ENCODE peak calls at places on chromosomes 16 and 17, in four cellular contexts. H, Y, E and B are unnamed samples.

GRCh38 chr16:70482624-70483023 is 28.2 kb downstream of the FCSK start:
- DNase-seq in H (no peak), Y (no peak), E (no peak), B (no peak)

GRCh38 chr17:61475726-61476125 is 23.5 kb downstream of the TBX4 start:
- DNase-seq in H (no peak), Y (no peak), E (no peak), B (no peak)

GRCh38 chr16:79191933-79192332 is 408.6 kb downstream of the MAF start:
- DNase-seq in H (no peak), Y (no peak), E (no peak), B (no peak)

GRCh38 chr16:75251280-75252048 is at the start of gene BCAR1:
- DNase-seq in H (peak; percentile 93), Y (peak; percentile 96), E (peak; percentile 89), B (peak; percentile 84)

GRCh38 chr17:78488867-78489634 is 88.1 kb downstream of the DNAH17 start:
- DNase-seq in H (no peak), Y (no peak), E (no peak), B (no peak)

GRCh38 chr17:67016039-67016762 is 28.2 kb upstream of the CACNG1 start:
- DNase-seq in H (peak; percentile 78), Y (no peak), E (no peak), B (no peak)

GRCh38 chr16:48282636-48283263 is 35.4 kb upstream of the ABCC11 start:
- DNase-seq in H (no peak), Y (no peak), E (no peak), B (no peak)

GRCh38 chr17:49583226-49583625 is 7.6 kb downstream of the NXPH3 start:
- DNase-seq in H (no peak), Y (no peak), E (no peak), B (no peak)

GRCh38 chr16:64136314-64136713 is 985.5 kb downstream of the CDH11 start:
- DNase-seq in H (no peak), Y (no peak), E (no peak), B (no peak)

GRCh38 chr17:80859004-80859941 is 132.4 kb upstream of the CHMP6 start:
- DNase-seq in H (no peak), Y (no peak), E (peak; percentile 47), B (peak; percentile 51)

GRCh38 chr17:33082529-33083148 is 91.0 kb downstream of the SPACA3 start:
- DNase-seq in H (no peak), Y (no peak), E (no peak), B (no peak)

GRCh38 chr17:13544292-13544691 is 57.4 kb downstream of the HS3ST3A1 start:
- DNase-seq in H (no peak), Y (peak; percentile 94), E (no peak), B (peak; percentile 17)

GRCh38 chr17:48586355-48586924 is 3.6 kb downstream of the HOXB3 start:
- DNase-seq in H (no peak), Y (no peak), E (no peak), B (no peak)

GRCh38 chr17:51260960-51261958 is 913 bp downstream of the UTP18 start:
- DNase-seq in H (peak; percentile 84), Y (peak; percentile 91), E (peak; percentile 48), B (peak; percentile 24)

GRCh38 chr16:70767377-70768204 is 33.4 kb downstream of the VAC14 start:
- DNase-seq in H (no peak), Y (no peak), E (no peak), B (no peak)

GRCh38 chr17:45974916-45975630 is 24.0 kb upstream of the STH start:
- DNase-seq in H (no peak), Y (no peak), E (no peak), B (no peak)

GRCh38 chr17:72927146-72927545 is 165.3 kb downstream of the SLC39A11 start:
- DNase-seq in H (no peak), Y (no peak), E (no peak), B (no peak)

GRCh38 chr16:78179666-78180065 is 80.2 kb downstream of the WWOX start:
- DNase-seq in H (no peak), Y (peak; percentile 74), E (no peak), B (no peak)

GRCh38 chr16:83615553-83615952 is 192.2 kb upstream of the HSBP1 start:
- DNase-seq in H (no peak), Y (peak; percentile 7), E (no peak), B (no peak)